ENCODE peak calls at places on chromosomes 16 and 17, in five cellular contexts. L is skeletal muscle cell, P is GM13977, E is fibroblast of the aortic adventitia, R is cardiac septum. T is an unnamed sample.

GRCh38 chr17:40490289-40490853 is 11.1 kb downstream of the TNS4 start:
- DNase-seq in L (no peak), P (no peak), E (peak), R (no peak), T (no peak)

GRCh38 chr16:73996624-73997339 is 299.8 kb upstream of the PSMD7 start:
- DNase-seq in L (no peak), P (no peak), E (no peak), R (no peak), T (no peak)

GRCh38 chr16:2229602-2230250 is 6.3 kb downstream of the E4F1 start:
- DNase-seq in L (no peak), P (no peak), E (no peak), R (no peak), T (no peak)

GRCh38 chr16:67428146-67428731 is 2.7 kb upstream of the HSD11B2 start:
- DNase-seq in L (no peak), P (peak), E (peak), R (peak), T (no peak)

GRCh38 chr17:62048262-62048661 is 16.8 kb downstream of the MED13 start:
- DNase-seq in L (no peak), P (no peak), E (no peak), R (no peak), T (no peak)

GRCh38 chr17:64635647-64636305 is 26.3 kb downstream of the SMURF2 start:
- DNase-seq in L (peak), P (peak), E (peak), R (no peak), T (no peak)

GRCh38 chr17:47077576-47077975 is 98.5 kb upstream of the RPRML start:
- DNase-seq in L (no peak), P (no peak), E (no peak), R (no peak), T (no peak)

GRCh38 chr17:9937164-9937835 is 32.2 kb upstream of the RCVRN start:
- DNase-seq in L (no peak), P (no peak), E (peak), R (peak), T (no peak)

GRCh38 chr17:51121620-51122472 is 1.2 kb upstream of the SPAG9 start:
- DNase-seq in L (peak), P (peak), E (peak), R (peak), T (peak)

GRCh38 chr16:8675183-8676159 is 1.1 kb downstream of the ABAT start:
- DNase-seq in L (no peak), P (peak), E (no peak), R (no peak), T (no peak)

GRCh38 chr17:38605852-38606645 is at the start of gene SRCIN1:
- DNase-seq in L (no peak), P (peak), E (no peak), R (no peak), T (no peak)

GRCh38 chr17:2084129-2084765 is 29.3 kb downstream of the HIC1 start:
- DNase-seq in L (no peak), P (no peak), E (peak), R (no peak), T (no peak)

GRCh38 chr17:70278846-70279465 is 109.6 kb downstream of the KCNJ2 start:
- DNase-seq in L (no peak), P (no peak), E (no peak), R (no peak), T (no peak)

T was measured in coronary artery.